ENCODE peak calls at places on chromosomes 12 and 14, in six cellular contexts. One of them, this sample, is unnamed.

GRCh38 chr12:72110814-72111615 is 161.2 kb upstream of the TRHDE start:
- DNase-seq in H1: no peak
- DNase-seq in IMR-90: no peak
- DNase-seq in mesendoderm: no peak
- DNase-seq in neuronal stem cell: no peak
- DNase-seq in mesenchymal stem cell: no peak
- DNase-seq in this sample: no peak

GRCh38 chr12:53222170-53223005 is 9.6 kb downstream of the RARG start:
- DNase-seq in H1: no peak
- DNase-seq in mesenchymal stem cell: no peak
- DNase-seq in neuronal stem cell: no peak
- DNase-seq in mesendoderm: no peak
- DNase-seq in IMR-90: no peak
- DNase-seq in this sample: no peak

GRCh38 chr12:69602954-69603353 is 7.8 kb downstream of the LRRC10 start:
- DNase-seq in mesendoderm: no peak
- DNase-seq in H1: no peak
- DNase-seq in IMR-90: no peak
- DNase-seq in mesenchymal stem cell: no peak
- DNase-seq in neuronal stem cell: no peak
- DNase-seq in this sample: no peak

GRCh38 chr12:97754306-97754705 is 291.7 kb downstream of the RMST start:
- DNase-seq in mesendoderm: no peak
- DNase-seq in IMR-90: no peak
- DNase-seq in H1: no peak
- DNase-seq in neuronal stem cell: no peak
- DNase-seq in mesenchymal stem cell: no peak
- DNase-seq in this sample: no peak

GRCh38 chr14:103108749-103109207 is 14.3 kb downstream of the EXOC3L4 start:
- DNase-seq in mesendoderm: peak; percentile 63
- DNase-seq in mesenchymal stem cell: peak; percentile 74
- DNase-seq in neuronal stem cell: no peak
- DNase-seq in IMR-90: peak; percentile 73
- DNase-seq in H1: no peak
- DNase-seq in this sample: peak; percentile 50

GRCh38 chr14:20427231-20428009 is 8.5 kb downstream of the KLHL33 start:
- DNase-seq in mesendoderm: peak; percentile 69
- DNase-seq in H1: no peak
- DNase-seq in neuronal stem cell: no peak
- DNase-seq in mesenchymal stem cell: peak; percentile 76
- DNase-seq in IMR-90: peak; percentile 71
- DNase-seq in this sample: no peak

GRCh38 chr12:76810690-76811434 is 46.9 kb downstream of the ZDHHC17 start:
- DNase-seq in mesendoderm: peak; percentile 37
- DNase-seq in H1: no peak
- DNase-seq in neuronal stem cell: no peak
- DNase-seq in IMR-90: no peak
- DNase-seq in mesenchymal stem cell: no peak
- DNase-seq in this sample: no peak

GRCh38 chr12:160858-161257 is 53.1 kb downstream of the SLC6A12 start:
- DNase-seq in H1: no peak
- DNase-seq in neuronal stem cell: no peak
- DNase-seq in mesendoderm: no peak
- DNase-seq in mesenchymal stem cell: no peak
- DNase-seq in IMR-90: no peak
- DNase-seq in this sample: no peak

GRCh38 chr14:73295198-73295796 is 58.0 kb downstream of the PAPLN start:
- DNase-seq in IMR-90: peak; percentile 31
- DNase-seq in mesenchymal stem cell: peak; percentile 61
- DNase-seq in neuronal stem cell: no peak
- DNase-seq in H1: no peak
- DNase-seq in mesendoderm: peak; percentile 41
- DNase-seq in this sample: no peak

GRCh38 chr12:85076688-85077430 is 40.7 kb downstream of the LRRIQ1 start:
- DNase-seq in neuronal stem cell: peak; percentile 41
- DNase-seq in IMR-90: peak; percentile 92
- DNase-seq in mesenchymal stem cell: peak; percentile 78
- DNase-seq in H1: no peak
- DNase-seq in mesendoderm: peak; percentile 84
- DNase-seq in this sample: no peak

GRCh38 chr14:33530358-33530757 is 420.5 kb downstream of the EGLN3 start:
- DNase-seq in mesenchymal stem cell: no peak
- DNase-seq in neuronal stem cell: no peak
- DNase-seq in IMR-90: no peak
- DNase-seq in mesendoderm: no peak
- DNase-seq in H1: no peak
- DNase-seq in this sample: no peak

GRCh38 chr12:48795550-48796455 is 6.9 kb upstream of the ADCY6 start:
- DNase-seq in neuronal stem cell: peak; percentile 84
- DNase-seq in mesendoderm: peak; percentile 93
- DNase-seq in IMR-90: peak; percentile 75
- DNase-seq in H1: peak; percentile 90
- DNase-seq in mesenchymal stem cell: peak; percentile 84
- DNase-seq in this sample: peak; percentile 91
- H2BK5ac ChIP-seq in neuronal stem cell: no peak overlapping the region
- H2BK5ac ChIP-seq in mesendoderm: no peak overlapping the region
- H2BK5ac ChIP-seq in IMR-90: no peak overlapping the region
- H2BK5ac ChIP-seq in H1: no peak overlapping the region
- H2BK5ac ChIP-seq in mesenchymal stem cell: no peak overlapping the region
- H2BK5ac ChIP-seq in this sample: no peak overlapping the region

GRCh38 chr14:52724360-52724644 is 5.7 kb upstream of the STYX start:
- DNase-seq in H1: no peak
- DNase-seq in mesenchymal stem cell: no peak
- DNase-seq in IMR-90: no peak
- DNase-seq in mesendoderm: peak; percentile 53
- DNase-seq in neuronal stem cell: no peak
- DNase-seq in this sample: no peak

GRCh38 chr14:52729585-52729924 is 411 bp upstream of the STYX start:
- DNase-seq in mesendoderm: no peak
- DNase-seq in H1: no peak
- DNase-seq in mesenchymal stem cell: no peak
- DNase-seq in IMR-90: no peak
- DNase-seq in neuronal stem cell: no peak
- DNase-seq in this sample: no peak

DNA sequence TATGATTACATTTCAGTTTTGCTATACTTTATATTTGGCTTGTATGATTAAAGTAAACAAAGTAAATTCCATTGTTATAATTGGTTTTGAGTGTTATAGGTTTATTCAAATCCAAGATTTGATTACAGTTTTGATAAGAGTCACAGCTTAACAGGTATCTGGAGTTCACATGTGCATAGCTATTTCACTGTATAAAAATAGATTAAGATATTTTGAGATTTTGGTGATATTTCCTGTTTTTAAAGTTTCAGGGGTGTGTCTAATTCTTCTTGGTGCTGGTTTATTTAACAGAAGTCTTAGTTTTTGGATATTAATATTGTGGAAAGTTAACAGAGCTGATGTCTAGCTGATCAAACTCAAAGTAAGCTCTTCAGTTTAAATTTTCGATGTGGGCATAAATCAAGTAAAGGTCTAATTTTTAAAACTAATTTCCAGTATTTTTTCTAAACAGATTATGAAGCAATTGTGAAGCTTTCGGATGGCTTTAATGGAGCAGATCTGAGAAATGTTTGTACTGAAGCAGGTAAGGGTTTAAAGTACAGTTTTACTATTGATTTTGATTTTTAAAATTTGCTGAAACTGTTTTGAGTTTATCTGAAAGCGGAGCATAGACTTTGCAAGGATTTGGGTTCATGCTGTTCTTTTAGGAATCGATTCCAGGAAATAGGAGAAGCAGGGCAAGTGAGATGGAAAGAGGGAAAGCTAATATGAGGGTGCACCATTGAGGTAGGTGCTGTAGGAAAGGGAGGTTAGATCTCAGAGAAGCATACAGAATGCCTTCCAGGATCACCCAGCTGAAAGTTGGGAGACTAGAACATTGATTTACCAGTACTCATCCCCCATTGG is 6.2 kb upstream of the STYX start:
- DNase-seq in H1: no peak
- DNase-seq in neuronal stem cell: no peak
- DNase-seq in mesenchymal stem cell: no peak
- DNase-seq in mesendoderm: no peak
- DNase-seq in IMR-90: no peak
- DNase-seq in this sample: no peak
- H3K23ac ChIP-seq in H1: no peak overlapping the region
- H3K23ac ChIP-seq in neuronal stem cell: no peak overlapping the region
- H3K23ac ChIP-seq in mesenchymal stem cell: no peak overlapping the region
- H3K23ac ChIP-seq in mesendoderm: no peak overlapping the region
- H3K23ac ChIP-seq in IMR-90: no peak overlapping the region
- H3K23ac ChIP-seq in this sample: no peak overlapping the region

GRCh38 chr14:61102549-61103466 is 121.8 kb downstream of the SLC38A6 start:
- DNase-seq in IMR-90: no peak
- DNase-seq in mesendoderm: peak; percentile 28
- DNase-seq in mesenchymal stem cell: no peak
- DNase-seq in neuronal stem cell: no peak
- DNase-seq in H1: peak; percentile 44
- DNase-seq in this sample: no peak

GRCh38 chr14:61104358-61104757 is 123.3 kb downstream of the SLC38A6 start:
- DNase-seq in neuronal stem cell: no peak
- DNase-seq in IMR-90: no peak
- DNase-seq in mesenchymal stem cell: no peak
- DNase-seq in mesendoderm: no peak
- DNase-seq in H1: peak; percentile 33
- DNase-seq in this sample: no peak

GRCh38 chr14:61106627-61107147 is 125.6 kb downstream of the SLC38A6 start:
- DNase-seq in mesendoderm: peak; percentile 41
- DNase-seq in neuronal stem cell: no peak
- DNase-seq in H1: peak; percentile 45
- DNase-seq in IMR-90: no peak
- DNase-seq in mesenchymal stem cell: no peak
- DNase-seq in this sample: peak; percentile 50

GRCh38 chr14:61101803-61102548 is 120.9 kb downstream of the SLC38A6 start:
- DNase-seq in mesenchymal stem cell: peak; percentile 82
- DNase-seq in mesendoderm: peak; percentile 48
- DNase-seq in IMR-90: peak; percentile 65
- DNase-seq in H1: peak; percentile 47
- DNase-seq in neuronal stem cell: no peak
- DNase-seq in this sample: peak; percentile 66

DNA sequence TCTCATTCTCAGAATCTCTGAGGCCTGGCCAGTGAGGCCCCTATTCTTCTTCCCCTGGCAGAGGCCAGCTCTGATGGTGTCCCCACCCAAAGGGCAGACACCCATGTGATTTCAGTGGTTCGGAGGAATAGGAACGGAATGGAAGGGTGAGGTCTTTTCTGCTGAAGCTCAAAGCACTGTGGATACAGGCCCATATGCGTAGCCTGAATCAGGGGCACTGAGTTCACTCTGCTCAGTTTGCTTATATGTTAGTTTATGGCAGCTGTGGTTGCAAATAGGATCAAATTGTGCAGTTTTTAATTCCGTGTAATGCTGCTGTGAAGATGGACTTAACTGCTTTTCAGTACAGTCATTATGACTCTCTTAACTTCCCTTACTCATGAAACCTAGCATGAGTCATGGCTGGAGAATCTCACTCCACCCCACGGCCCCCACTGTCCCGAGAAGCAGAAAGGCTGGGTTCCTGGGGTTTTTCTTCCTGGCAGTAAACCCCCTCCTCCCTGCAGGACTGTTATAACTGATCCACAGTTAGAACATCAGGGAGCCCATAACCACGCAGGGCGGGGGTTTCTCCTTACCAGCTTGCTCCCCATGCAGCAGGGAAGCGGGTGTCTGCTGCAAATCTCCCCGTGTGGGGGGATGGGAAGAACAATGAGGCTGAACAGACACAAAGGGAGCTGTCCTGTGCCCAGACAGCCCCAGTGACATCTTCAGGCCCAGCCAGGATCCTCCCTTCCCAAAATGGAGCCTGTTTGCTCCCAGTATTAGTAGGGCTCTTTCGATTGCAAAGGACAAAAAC is 122.7 kb downstream of the SLC38A6 start:
- DNase-seq in mesenchymal stem cell: peak; percentile 97
- DNase-seq in neuronal stem cell: no peak
- DNase-seq in H1: peak; percentile 54
- DNase-seq in IMR-90: peak; percentile 99
- DNase-seq in mesendoderm: peak; percentile 93
- DNase-seq in this sample: peak; percentile 58
- H2BK5ac ChIP-seq in mesenchymal stem cell: peak overlapping the region; percentile 91
- H2BK5ac ChIP-seq in neuronal stem cell: no peak overlapping the region
- H2BK5ac ChIP-seq in H1: peak overlapping the region; percentile 98
- H2BK5ac ChIP-seq in IMR-90: peak overlapping the region; percentile 98
- H2BK5ac ChIP-seq in mesendoderm: peak overlapping the region; percentile 76
- H2BK5ac ChIP-seq in this sample: no peak overlapping the region

GRCh38 chr14:29927596-29928341 is at the start of gene PRKD1:
- DNase-seq in neuronal stem cell: peak; percentile 57
- DNase-seq in mesenchymal stem cell: peak; percentile 76
- DNase-seq in mesendoderm: peak; percentile 86
- DNase-seq in H1: peak; percentile 81
- DNase-seq in IMR-90: peak; percentile 62
- DNase-seq in this sample: peak; percentile 65
- H3K23ac ChIP-seq in neuronal stem cell: peak within 1 kb of the TSS; percentile 26
- H3K23ac ChIP-seq in mesenchymal stem cell: peak within 1 kb of the TSS; percentile 37
- H3K23ac ChIP-seq in mesendoderm: no peak within 1 kb of the TSS
- H3K23ac ChIP-seq in H1: no peak within 1 kb of the TSS
- H3K23ac ChIP-seq in IMR-90: peak within 1 kb of the TSS; percentile 94
- H3K23ac ChIP-seq in this sample: no peak within 1 kb of the TSS

DNA sequence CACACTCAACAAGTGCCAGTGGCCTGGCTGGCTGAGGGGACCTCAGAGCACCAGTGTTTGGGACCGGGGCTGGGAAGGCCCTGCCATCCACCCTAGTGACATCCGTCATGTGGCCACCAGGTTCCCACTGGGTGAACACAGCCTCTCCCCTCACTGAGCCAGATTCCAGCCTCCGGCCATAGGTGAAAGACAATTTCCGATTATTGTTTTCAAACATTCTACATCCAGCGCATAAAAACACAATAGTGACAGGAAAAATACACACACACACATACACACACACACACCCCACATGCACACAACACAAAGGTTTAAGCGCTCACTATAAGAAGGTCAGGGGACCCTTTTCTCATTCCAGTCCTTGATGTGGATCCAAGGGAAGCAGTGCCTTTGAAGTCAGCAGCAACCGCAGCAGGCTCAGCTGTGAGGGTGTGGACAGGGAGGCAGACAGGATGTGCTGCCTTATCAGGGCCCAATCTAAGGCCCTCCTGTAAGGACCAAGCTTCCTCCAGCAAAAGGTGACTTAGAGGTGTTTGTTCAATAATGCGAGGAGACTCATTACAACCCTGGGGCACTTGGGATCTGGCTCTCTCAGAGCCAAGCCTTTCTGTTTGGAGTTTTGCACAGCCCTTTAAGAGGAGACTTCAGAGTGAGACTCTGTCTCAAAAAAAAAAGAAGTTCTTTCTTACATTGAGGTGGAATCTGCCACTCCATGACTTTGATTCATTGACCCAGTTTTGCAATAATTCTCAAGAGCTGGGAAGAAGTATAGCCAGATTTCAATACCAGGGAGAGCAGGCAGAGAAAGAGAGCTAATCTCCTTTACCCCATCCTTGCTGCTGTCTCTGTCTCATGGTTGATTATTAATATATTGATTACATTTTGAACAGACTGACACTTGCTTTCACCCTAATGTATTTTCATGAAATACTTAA is 227.8 kb downstream of the ZFP36L1 start:
- DNase-seq in neuronal stem cell: no peak
- DNase-seq in mesendoderm: peak; percentile 93
- DNase-seq in H1: no peak
- DNase-seq in IMR-90: no peak
- DNase-seq in mesenchymal stem cell: peak; percentile 40
- DNase-seq in this sample: no peak
- H2BK5ac ChIP-seq in neuronal stem cell: peak overlapping the region; percentile 43
- H2BK5ac ChIP-seq in mesendoderm: peak overlapping the region; percentile 79
- H2BK5ac ChIP-seq in H1: no peak overlapping the region
- H2BK5ac ChIP-seq in IMR-90: no peak overlapping the region
- H2BK5ac ChIP-seq in mesenchymal stem cell: no peak overlapping the region
- H2BK5ac ChIP-seq in this sample: no peak overlapping the region

This sample was measured in H9.